ENCODE peak calls at places on chromosomes 2 and 18, in eight cellular contexts. S, L, T, H, D, N, Z and J are unnamed samples.

GRCh38 chr2:36411962-36412444 is 56.4 kb downstream of the CRIM1 start:
- DNase-seq in S (no peak), L (no peak), T (no peak), H (no peak), D (no peak), N (no peak), Z (no peak), J (peak)

GRCh38 chr2:108239786-108240185 is at the start of gene SULT1C3:
- DNase-seq in S (no peak), L (no peak), T (no peak), H (no peak), D (no peak), N (no peak), Z (no peak), J (no peak)

GRCh38 chr18:9366126-9366714 is 31.6 kb downstream of the TWSG1 start:
- DNase-seq in S (peak), L (no peak), T (peak), H (no peak), D (no peak), N (peak), Z (peak), J (peak)

GRCh38 chr2:200380833-200381542 is 74.5 kb downstream of the SPATS2L start:
- DNase-seq in S (peak), L (no peak), T (no peak), H (no peak), D (no peak), N (no peak), Z (peak), J (peak)

GRCh38 chr18:2312440-2312839 is 258.9 kb downstream of the METTL4 start:
- DNase-seq in S (no peak), L (no peak), T (no peak), H (no peak), D (no peak), N (no peak), Z (no peak), J (no peak)

GRCh38 chr18:23838801-23839366 is 149.6 kb downstream of the LAMA3 start:
- DNase-seq in S (no peak), L (peak), T (no peak), H (no peak), D (no peak), N (peak), Z (peak), J (peak)

GRCh38 chr2:229875549-229875948 is 46.3 kb downstream of the TRIP12 start:
- DNase-seq in S (no peak), L (no peak), T (no peak), H (no peak), D (no peak), N (no peak), Z (no peak), J (no peak)

GRCh38 chr2:166539340-166540162 is 45.5 kb upstream of the SCN7A start:
- DNase-seq in S (peak), L (peak), T (peak), H (no peak), D (no peak), N (peak), Z (peak), J (peak)

GRCh38 chr2:1640301-1641135 is 103.8 kb downstream of the PXDN start:
- DNase-seq in S (no peak), L (no peak), T (no peak), H (no peak), D (no peak), N (no peak), Z (no peak), J (no peak)

GRCh38 chr2:64108842-64109241 is 35.4 kb downstream of the PELI1 start:
- DNase-seq in S (no peak), L (no peak), T (no peak), H (no peak), D (no peak), N (no peak), Z (no peak), J (no peak)

GRCh38 chr18:43192408-43192807 is 76.9 kb upstream of the RIT2 start:
- DNase-seq in S (peak), L (no peak), T (no peak), H (no peak), D (no peak), N (no peak), Z (peak), J (peak)

GRCh38 chr2:37635359-37636208 is 35.9 kb downstream of the CDC42EP3 start:
- DNase-seq in S (peak), L (peak), T (no peak), H (peak), D (no peak), N (peak), Z (peak), J (peak)

GRCh38 chr2:120936476-120937334 is 201.0 kb downstream of the GLI2 start:
- DNase-seq in S (no peak), L (no peak), T (no peak), H (no peak), D (no peak), N (no peak), Z (peak), J (peak)

GRCh38 chr18:45243347-45244095 is 371.8 kb upstream of the SLC14A2 start:
- DNase-seq in S (no peak), L (no peak), T (no peak), H (no peak), D (no peak), N (no peak), Z (no peak), J (no peak)

GRCh38 chr2:68907232-68907922 is 36.2 kb upstream of the BMP10 start:
- DNase-seq in S (no peak), L (no peak), T (no peak), H (no peak), D (no peak), N (peak), Z (no peak), J (no peak)

GRCh38 chr2:202149155-202149762 is 76.2 kb downstream of the KIAA2012 start:
- DNase-seq in S (no peak), L (no peak), T (no peak), H (no peak), D (no peak), N (no peak), Z (peak), J (no peak)

GRCh38 chr2:240925191-240925575 is 19.0 kb downstream of the CROCC2 start:
- DNase-seq in S (no peak), L (no peak), T (peak), H (no peak), D (peak), N (no peak), Z (no peak), J (no peak)

GRCh38 chr2:58131191-58132011 is 84.8 kb downstream of the VRK2 start:
- DNase-seq in S (peak), L (no peak), T (no peak), H (no peak), D (no peak), N (no peak), Z (peak), J (peak)

GRCh38 chr2:84959045-84959493 is 11.9 kb upstream of the KCMF1 start:
- DNase-seq in S (peak), L (no peak), T (no peak), H (no peak), D (no peak), N (peak), Z (peak), J (peak)

GRCh38 chr2:9703701-9704221 is 73.0 kb upstream of the YWHAQ start:
- DNase-seq in S (peak), L (peak), T (no peak), H (no peak), D (no peak), N (peak), Z (peak), J (peak)

GRCh38 chr2:73716518-73717250 is 20.5 kb downstream of the TPRKB start:
- DNase-seq in S (peak), L (no peak), T (no peak), H (no peak), D (no peak), N (no peak), Z (no peak), J (no peak)

GRCh38 chr18:55256568-55257289 is 297.5 kb upstream of the CCDC68 start:
- DNase-seq in S (no peak), L (no peak), T (no peak), H (no peak), D (no peak), N (no peak), Z (no peak), J (no peak)

GRCh38 chr2:229980440-229981184 is 58.3 kb downstream of the FBXO36 start:
- DNase-seq in S (peak), L (peak), T (peak), H (no peak), D (peak), N (peak), Z (peak), J (peak)

GRCh38 chr2:9115219-9115618 is 91.4 kb upstream of the ASAP2 start:
- DNase-seq in S (no peak), L (no peak), T (no peak), H (no peak), D (no peak), N (no peak), Z (no peak), J (no peak)

GRCh38 chr18:7899078-7899477 is 332.0 kb downstream of the PTPRM start:
- DNase-seq in S (no peak), L (no peak), T (no peak), H (no peak), D (no peak), N (no peak), Z (no peak), J (no peak)

GRCh38 chr2:200288670-200289429 is 17.6 kb upstream of the SPATS2L start:
- DNase-seq in S (peak), L (no peak), T (no peak), H (no peak), D (no peak), N (peak), Z (no peak), J (peak)

GRCh38 chr2:203225423-203226039 is 13.3 kb upstream of the CYP20A1 start:
- DNase-seq in S (peak), L (peak), T (peak), H (no peak), D (no peak), N (peak), Z (no peak), J (peak)

GRCh38 chr2:75025633-75026380 is 67.4 kb downstream of the POLE4 start:
- DNase-seq in S (no peak), L (no peak), T (no peak), H (no peak), D (no peak), N (no peak), Z (peak), J (peak)

GRCh38 chr2:240502059-240502429 is 55.7 kb downstream of the ANKMY1 start:
- DNase-seq in S (no peak), L (no peak), T (no peak), H (no peak), D (peak), N (no peak), Z (no peak), J (no peak)

GRCh38 chr2:7627587-7627986 is 710.4 kb downstream of the RNF144A start:
- DNase-seq in S (no peak), L (no peak), T (no peak), H (no peak), D (no peak), N (peak), Z (peak), J (peak)

GRCh38 chr2:43402452-43402937 is 176.1 kb upstream of the ZFP36L2 start:
- DNase-seq in S (no peak), L (no peak), T (no peak), H (no peak), D (no peak), N (no peak), Z (no peak), J (no peak)